ENCODE peak calls at places on chromosome 3, in six cellular contexts. U is ovary, L is uterus, N is tibial nerve, R is H1, T is heart left ventricle. D is an unnamed sample.

GRCh38 chr3:181726351-181727121 is 14.8 kb downstream of the SOX2 start:
- DNase-seq in R (peak), N (no peak), U (no peak), L (no peak), T (no peak), D (no peak)

GRCh38 chr3:71010731-71011455 is 572.6 kb downstream of the FOXP1 start:
- DNase-seq in N (no peak), T (no peak), L (no peak), U (no peak), R (no peak), D (no peak)

GRCh38 chr3:195559723-195560409 is 16.7 kb upstream of the PPP1R2 start:
- DNase-seq in L (no peak), R (no peak), N (no peak), U (no peak), T (no peak), D (no peak)

GRCh38 chr3:107753494-107753893 is 230.7 kb downstream of the BBX start:
- DNase-seq in T (no peak), L (no peak), U (no peak), N (no peak), R (no peak), D (peak)

GRCh38 chr3:9553021-9553948 is at the start of gene LHFPL4:
- DNase-seq in U (no peak), N (no peak), T (no peak), R (peak), L (no peak), D (no peak)

GRCh38 chr3:43522702-43523362 is 99.0 kb downstream of the ANO10 start:
- DNase-seq in U (no peak), R (no peak), L (no peak), T (no peak), N (no peak), D (no peak)

GRCh38 chr3:182803006-182803405 is 9.7 kb downstream of the ATP11B start:
- DNase-seq in R (no peak), U (no peak), N (no peak), L (no peak), T (no peak), D (no peak)

GRCh38 chr3:31157893-31158620 is 263.6 kb upstream of the GADL1 start:
- DNase-seq in L (no peak), R (no peak), T (no peak), N (no peak), U (no peak), D (no peak)

GRCh38 chr3:54527521-54527920 is 400.3 kb downstream of the LRTM1 start:
- DNase-seq in U (no peak), R (no peak), N (no peak), L (no peak), T (no peak), D (no peak)

GRCh38 chr3:50620420-50620819 is 3.5 kb downstream of the MAPKAPK3 start:
- DNase-seq in L (no peak), U (no peak), N (no peak), R (no peak), T (no peak), D (no peak)
- TF ChIP-seq POLR2A in L (no peak), U (no peak), N (no peak), R (no peak), T (no peak), D (no peak)

GRCh38 chr3:15527031-15527459 is 5.5 kb upstream of the COLQ start:
- DNase-seq in U (peak), L (peak), R (peak), T (no peak), N (no peak), D (no peak)

GRCh38 chr3:15523660-15524417 is 2.3 kb upstream of the COLQ start:
- DNase-seq in R (no peak), U (no peak), T (no peak), N (no peak), L (no peak), D (no peak)

GRCh38 chr3:15531346-15531745 is 9.8 kb upstream of the COLQ start:
- DNase-seq in T (no peak), N (no peak), L (no peak), R (no peak), U (no peak), D (no peak)

GRCh38 chr3:15525790-15526189 is 4.3 kb upstream of the COLQ start:
- DNase-seq in R (no peak), T (no peak), N (no peak), L (no peak), U (no peak), D (no peak)

GRCh38 chr3:15528881-15529537 is 7.5 kb upstream of the COLQ start:
- DNase-seq in L (no peak), R (no peak), T (no peak), N (no peak), U (no peak), D (no peak)
- H3K27ac ChIP-seq in L (no peak), R (no peak), T (no peak), N (no peak), U (no peak), D (no peak)

DNA sequence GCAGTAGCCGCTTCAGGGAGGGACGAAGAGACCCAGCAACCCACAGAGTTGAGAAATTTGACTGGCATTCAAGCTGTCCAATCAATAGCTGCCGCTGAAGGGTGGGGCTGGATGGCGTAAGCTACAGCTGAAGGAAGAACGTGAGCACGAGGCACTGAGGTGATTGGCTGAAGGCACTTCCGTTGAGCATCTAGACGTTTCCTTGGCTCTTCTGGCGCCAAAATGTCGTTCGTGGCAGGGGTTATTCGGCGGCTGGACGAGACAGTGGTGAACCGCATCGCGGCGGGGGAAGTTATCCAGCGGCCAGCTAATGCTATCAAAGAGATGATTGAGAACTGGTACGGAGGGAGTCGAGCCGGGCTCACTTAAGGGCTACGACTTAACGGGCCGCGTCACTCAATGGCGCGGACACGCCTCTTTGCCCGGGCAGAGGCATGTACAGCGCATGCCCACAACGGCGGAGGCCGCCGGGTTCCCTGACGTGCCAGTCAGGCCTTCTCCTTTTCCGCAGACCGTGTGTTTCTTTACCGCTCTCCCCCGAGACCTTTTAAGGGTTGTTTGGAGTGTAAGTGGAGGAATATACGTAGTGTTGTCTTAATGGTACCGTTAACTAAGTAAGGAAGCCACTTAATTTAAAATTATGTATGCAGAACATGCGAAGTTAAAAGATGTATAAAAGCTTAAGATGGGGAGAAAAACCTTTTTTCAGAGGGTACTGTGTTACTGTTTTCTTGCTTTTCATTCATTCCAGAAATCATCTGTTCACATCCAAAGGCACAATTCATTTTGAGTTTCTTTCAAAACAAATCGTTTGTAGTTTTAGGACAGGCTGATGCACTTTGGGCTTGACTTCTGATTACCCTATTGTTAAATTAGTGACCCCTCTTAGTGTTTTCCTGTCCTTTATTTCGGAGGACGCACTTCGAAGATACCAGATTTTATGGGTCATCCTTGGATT is at the start of gene MLH1:
- DNase-seq in T (peak), R (peak), U (peak), N (peak), L (peak), D (peak)
- TF ChIP-seq POLR2A in T (peak), R (peak), U (peak), N (peak), L (peak), D (peak)

GRCh38 chr3:39193391-39193790 is 996 bp upstream of the XIRP1 start:
- DNase-seq in T (no peak), L (no peak), R (no peak), N (no peak), U (no peak), D (no peak)

GRCh38 chr3:39190281-39191025 is 1.9 kb downstream of the XIRP1 start:
- DNase-seq in L (no peak), T (no peak), R (no peak), U (no peak), N (no peak), D (no peak)

GRCh38 chr3:39191773-39192172 is 622 bp downstream of the XIRP1 start:
- DNase-seq in U (no peak), T (no peak), R (no peak), L (no peak), N (no peak), D (no peak)

GRCh38 chr3:39191103-39191502 is 1.3 kb downstream of the XIRP1 start:
- DNase-seq in T (no peak), R (no peak), N (no peak), L (no peak), U (no peak), D (no peak)

DNA sequence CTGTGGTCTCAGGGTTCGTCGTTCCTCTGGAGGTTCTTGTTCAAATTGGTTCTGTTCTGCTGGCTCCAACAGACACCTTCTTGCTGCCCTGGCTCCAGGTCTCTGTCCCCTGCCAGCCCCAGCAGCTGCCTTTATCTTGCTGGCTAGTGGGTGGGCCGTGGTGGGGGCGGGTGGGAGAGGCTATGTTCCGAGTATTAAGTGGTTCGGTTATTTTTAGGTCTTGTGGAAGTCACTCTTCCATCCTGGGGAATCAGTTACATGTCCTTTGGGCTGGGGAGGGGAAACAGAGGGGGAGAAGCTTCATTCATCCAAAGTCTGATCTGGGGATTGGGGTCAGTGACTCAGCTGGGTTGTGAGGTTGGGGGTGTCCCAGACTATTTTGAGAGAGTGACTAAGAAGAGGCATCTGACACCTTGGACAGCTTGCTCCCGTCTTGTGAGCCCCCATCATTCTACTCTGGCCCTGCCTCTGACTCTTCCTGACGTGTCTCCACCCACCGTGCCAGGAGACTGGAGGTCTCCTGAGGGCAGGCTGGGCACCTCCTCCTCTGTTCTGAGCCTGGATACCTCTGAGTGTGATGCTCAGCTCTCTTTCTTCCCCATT is at the start of gene XIRP1:
- DNase-seq in L (no peak), N (no peak), U (no peak), R (no peak), T (no peak), D (no peak)
- H3K27ac ChIP-seq in L (no peak), N (no peak), U (no peak), R (no peak), T (peak), D (no peak)

DNA sequence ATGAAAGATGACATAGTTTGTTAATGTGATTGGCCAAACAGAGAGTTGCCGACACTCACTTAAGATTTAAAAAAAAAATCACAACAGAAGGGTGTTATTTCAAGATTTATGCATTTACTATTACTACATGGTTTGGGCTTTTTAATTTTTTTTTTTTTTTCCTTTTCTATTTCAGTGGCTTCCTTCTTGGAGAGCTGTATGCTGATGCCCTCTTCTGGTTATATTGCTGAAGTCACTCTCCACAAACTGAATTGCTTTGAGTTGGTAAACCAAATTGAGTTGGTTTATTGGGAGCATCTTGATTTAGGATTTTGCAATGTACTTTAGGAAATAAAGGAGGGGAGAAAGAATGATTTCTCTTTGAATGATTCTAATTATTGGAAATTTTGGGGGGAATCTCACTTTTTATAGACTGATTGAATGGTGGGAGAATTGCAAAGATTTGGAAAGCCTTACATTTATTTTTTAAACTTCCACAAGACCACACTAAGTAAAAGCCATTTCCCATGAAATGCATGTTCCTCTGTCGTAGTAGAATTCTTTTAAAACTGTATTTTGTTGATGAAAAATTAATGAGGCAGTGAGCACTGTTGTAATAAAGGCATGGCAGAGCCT is 186.6 kb upstream of the FEZF2 start:
- DNase-seq in N (no peak), T (no peak), R (no peak), U (no peak), L (no peak), D (no peak)
- TF ChIP-seq POLR2A in N (no peak), T (no peak), R (no peak), U (no peak), L (no peak), D (no peak)

GRCh38 chr3:15647629-15648167 is 46.2 kb downstream of the BTD start:
- DNase-seq in L (no peak), U (no peak), N (no peak), R (no peak), T (no peak), D (no peak)
- H3K27ac ChIP-seq in L (peak), U (no peak), N (peak), R (no peak), T (peak), D (peak)

GRCh38 chr3:16265455-16265786 is 409 bp downstream of the OXNAD1 start:
- DNase-seq in L (no peak), T (no peak), N (no peak), U (no peak), R (no peak), D (no peak)

GRCh38 chr3:16266714-16267113 is 1.7 kb downstream of the OXNAD1 start:
- DNase-seq in L (no peak), R (no peak), T (no peak), N (no peak), U (no peak), D (no peak)

GRCh38 chr3:16264174-16264707 is 502 bp downstream of the DPH3 start:
- DNase-seq in N (no peak), U (no peak), L (no peak), R (no peak), T (no peak), D (no peak)

GRCh38 chr3:16262195-16262594 is 2.5 kb downstream of the DPH3 start:
- DNase-seq in R (no peak), T (no peak), N (no peak), L (no peak), U (no peak), D (no peak)

GRCh38 chr3:16264708-16265454 is at the start of the genes DPH3 and OXNAD1:
- DNase-seq in L (peak), R (peak), T (peak), N (peak), U (peak), D (peak)
- TF ChIP-seq POLR2A in L (peak), R (peak), T (peak), N (peak), U (peak), D (peak)

D was measured in adrenal gland.